ENCODE peak calls at places on chromosomes 2 and 18, in nine cellular contexts. Y is psoas muscle, N is WERI-Rb-1, M is MCF 10A, O is cardiac muscle cell, T is right atrium auricular region, P is choroid plexus epithelial cell, R is dorsolateral prefrontal cortex, C is neural crest cell. X is an unnamed sample.

GRCh38 chr18:75170022-75170789 is 38.7 kb downstream of the PTGR3 start:
- DNase-seq in Y (no peak), N (no peak), M (no peak), O (no peak), T (peak), P (no peak), R (no peak), C (no peak), X (no peak)

GRCh38 chr18:35121038-35121437 is 79.8 kb downstream of the MAPRE2 start:
- DNase-seq in Y (no peak), N (no peak), M (no peak), O (no peak), T (no peak), P (no peak), R (no peak), C (no peak), X (no peak)

GRCh38 chr18:48833701-48834394 is 116.9 kb downstream of the SMAD7 start:
- DNase-seq in Y (no peak), N (peak), M (peak), O (peak), T (peak), P (no peak), R (no peak), C (no peak), X (peak)

GRCh38 chr18:58792086-58792485 is 72.6 kb upstream of the ZNF532 start:
- DNase-seq in Y (no peak), N (no peak), M (no peak), O (no peak), T (no peak), P (no peak), R (no peak), C (no peak), X (no peak)

GRCh38 chr2:239186958-239187357 is 213.9 kb downstream of the HDAC4 start:
- DNase-seq in Y (no peak), N (no peak), M (no peak), O (no peak), T (no peak), P (no peak), R (peak), C (no peak), X (no peak)

GRCh38 chr2:127805491-127805890 is 5.5 kb downstream of the WDR33 start:
- DNase-seq in Y (no peak), N (no peak), M (no peak), O (no peak), T (no peak), P (no peak), R (no peak), C (no peak), X (no peak)

GRCh38 chr2:202790676-202791075 is 80.9 kb downstream of the ICA1L start:
- DNase-seq in Y (no peak), N (no peak), M (no peak), O (no peak), T (no peak), P (no peak), R (no peak), C (no peak), X (peak)

GRCh38 chr2:209773377-209773776 is 1.7 kb downstream of the UNC80 start:
- DNase-seq in Y (no peak), N (no peak), M (no peak), O (no peak), T (no peak), P (no peak), R (no peak), C (no peak), X (no peak)

GRCh38 chr18:24934231-24934932 is 417.6 kb downstream of the ZNF521 start:
- DNase-seq in Y (no peak), N (no peak), M (no peak), O (no peak), T (no peak), P (no peak), R (no peak), C (no peak), X (no peak)

GRCh38 chr2:189163889-189164288 is 15.7 kb downstream of the COL5A2 start:
- DNase-seq in Y (no peak), N (no peak), M (no peak), O (peak), T (no peak), P (peak), R (no peak), C (no peak), X (no peak)

GRCh38 chr2:71950256-71951066 is 197.2 kb downstream of the CYP26B1 start:
- DNase-seq in Y (peak), N (no peak), M (peak), O (peak), T (peak), P (no peak), R (no peak), C (no peak), X (no peak)

GRCh38 chr2:121284424-121285076 is 452 bp downstream of the TFCP2L1 start:
- DNase-seq in Y (no peak), N (peak), M (peak), O (no peak), T (no peak), P (no peak), R (no peak), C (no peak), X (peak)

GRCh38 chr2:74206180-74206688 is 7.8 kb downstream of the MTHFD2 start:
- DNase-seq in Y (no peak), N (peak), M (peak), O (peak), T (no peak), P (peak), R (no peak), C (no peak), X (peak)

GRCh38 chr2:172038121-172038520 is 38.4 kb downstream of the METAP1D start:
- DNase-seq in Y (no peak), N (no peak), M (no peak), O (no peak), T (no peak), P (no peak), R (no peak), C (no peak), X (no peak)

GRCh38 chr2:177622516-177622915 is 229.9 kb downstream of the AGPS start:
- DNase-seq in Y (no peak), N (peak), M (no peak), O (peak), T (no peak), P (peak), R (no peak), C (peak), X (no peak)

GRCh38 chr2:239339726-239340654 is 60.8 kb downstream of the HDAC4 start:
- DNase-seq in Y (no peak), N (no peak), M (no peak), O (no peak), T (no peak), P (no peak), R (no peak), C (no peak), X (no peak)

GRCh38 chr2:31140151-31140550 is 1.9 kb upstream of the GALNT14 start:
- DNase-seq in Y (no peak), N (peak), M (no peak), O (no peak), T (peak), P (no peak), R (peak), C (no peak), X (no peak)

GRCh38 chr2:133591164-133591563 is 22.9 kb upstream of the NCKAP5 start:
- DNase-seq in Y (peak), N (no peak), M (no peak), O (peak), T (no peak), P (peak), R (peak), C (no peak), X (no peak)

GRCh38 chr18:54532962-54533361 is 58.1 kb upstream of the DYNAP start:
- DNase-seq in Y (no peak), N (no peak), M (no peak), O (no peak), T (no peak), P (no peak), R (no peak), C (no peak), X (no peak)

GRCh38 chr2:176490061-176490861 is 221.0 kb downstream of the MTX2 start:
- DNase-seq in Y (peak), N (no peak), M (no peak), O (peak), T (no peak), P (peak), R (peak), C (peak), X (peak)

GRCh38 chr2:94923196-94923595 is 52.0 kb downstream of the TEKT4 start:
- DNase-seq in Y (no peak), N (no peak), M (peak), O (no peak), T (no peak), P (no peak), R (no peak), C (no peak), X (no peak)

GRCh38 chr2:60821587-60822302 is 59.6 kb upstream of the REL start:
- DNase-seq in Y (no peak), N (no peak), M (no peak), O (no peak), T (no peak), P (no peak), R (no peak), C (no peak), X (no peak)

GRCh38 chr2:38155-38554 is 8.2 kb downstream of the FAM110C start:
- DNase-seq in Y (no peak), N (no peak), M (peak), O (no peak), T (no peak), P (no peak), R (no peak), C (no peak), X (peak)

GRCh38 chr2:195779491-195779890 is 122.5 kb downstream of the SLC39A10 start:
- DNase-seq in Y (no peak), N (no peak), M (no peak), O (peak), T (no peak), P (no peak), R (no peak), C (no peak), X (peak)

GRCh38 chr2:191152841-191153240 is 2.0 kb upstream of the STAT4 start:
- DNase-seq in Y (no peak), N (no peak), M (no peak), O (peak), T (no peak), P (peak), R (no peak), C (no peak), X (peak)

GRCh38 chr2:181675241-181675640 is 5.1 kb downstream of the NEUROD1 start:
- DNase-seq in Y (no peak), N (peak), M (no peak), O (no peak), T (no peak), P (no peak), R (no peak), C (no peak), X (no peak)

GRCh38 chr2:239296020-239296932 is 104.5 kb downstream of the HDAC4 start:
- DNase-seq in Y (no peak), N (no peak), M (no peak), O (no peak), T (no peak), P (no peak), R (peak), C (no peak), X (no peak)

GRCh38 chr2:23668756-23669304 is 258.1 kb downstream of the ATAD2B start:
- DNase-seq in Y (no peak), N (no peak), M (no peak), O (no peak), T (no peak), P (peak), R (no peak), C (no peak), X (no peak)

GRCh38 chr18:21865043-21865442 is 124.5 kb downstream of the MIB1 start:
- DNase-seq in Y (no peak), N (no peak), M (no peak), O (no peak), T (no peak), P (no peak), R (no peak), C (no peak), X (no peak)

GRCh38 chr2:150076281-150076680 is 411.2 kb downstream of the RND3 start:
- DNase-seq in Y (no peak), N (no peak), M (no peak), O (peak), T (no peak), P (peak), R (no peak), C (no peak), X (peak)

GRCh38 chr2:209772316-209772715 is 684 bp downstream of the UNC80 start:
- DNase-seq in Y (no peak), N (peak), M (no peak), O (no peak), T (no peak), P (no peak), R (peak), C (no peak), X (no peak)

GRCh38 chr18:39764848-39765247 is 2190.2 kb upstream of the PIK3C3 start:
- DNase-seq in Y (no peak), N (no peak), M (no peak), O (no peak), T (no peak), P (no peak), R (no peak), C (no peak), X (no peak)

GRCh38 chr2:44964704-44965343 is 23.3 kb downstream of the SIX3 start:
- DNase-seq in Y (no peak), N (peak), M (no peak), O (no peak), T (no peak), P (no peak), R (no peak), C (no peak), X (no peak)

GRCh38 chr2:177782613-177783012 is 290.0 kb downstream of the PDE11A start:
- DNase-seq in Y (no peak), N (no peak), M (no peak), O (no peak), T (no peak), P (no peak), R (no peak), C (no peak), X (no peak)

GRCh38 chr2:55875434-55876135 is 48.0 kb downstream of the EFEMP1 start:
- DNase-seq in Y (no peak), N (no peak), M (no peak), O (peak), T (no peak), P (peak), R (no peak), C (no peak), X (no peak)

GRCh38 chr2:120132190-120132589 is 91.0 kb downstream of the TMEM185B start:
- DNase-seq in Y (no peak), N (no peak), M (no peak), O (peak), T (no peak), P (peak), R (no peak), C (no peak), X (no peak)

GRCh38 chr2:153163055-153163454 is 315.5 kb downstream of the RPRM start:
- DNase-seq in Y (no peak), N (peak), M (peak), O (no peak), T (no peak), P (peak), R (no peak), C (peak), X (peak)

GRCh38 chr2:20617081-20617575 is 33.8 kb downstream of the HS1BP3 start:
- DNase-seq in Y (peak), N (peak), M (peak), O (peak), T (peak), P (peak), R (no peak), C (no peak), X (no peak)

GRCh38 chr18:51405683-51406477 is 208.4 kb upstream of the MEX3C start:
- DNase-seq in Y (no peak), N (no peak), M (no peak), O (no peak), T (no peak), P (no peak), R (no peak), C (no peak), X (no peak)

GRCh38 chr2:12317853-12318426 is 398.8 kb upstream of the TRIB2 start:
- DNase-seq in Y (no peak), N (no peak), M (peak), O (peak), T (no peak), P (peak), R (no peak), C (no peak), X (peak)

GRCh38 chr2:12321886-12322285 is 394.9 kb upstream of the TRIB2 start:
- DNase-seq in Y (no peak), N (no peak), M (no peak), O (peak), T (no peak), P (no peak), R (no peak), C (no peak), X (no peak)

GRCh38 chr2:12320027-12320734 is 396.6 kb upstream of the TRIB2 start:
- DNase-seq in Y (no peak), N (no peak), M (no peak), O (no peak), T (no peak), P (peak), R (no peak), C (no peak), X (no peak)

GRCh38 chr2:12318427-12319057 is 398.2 kb upstream of the TRIB2 start:
- DNase-seq in Y (no peak), N (no peak), M (peak), O (no peak), T (no peak), P (peak), R (no peak), C (no peak), X (peak)

DNA sequence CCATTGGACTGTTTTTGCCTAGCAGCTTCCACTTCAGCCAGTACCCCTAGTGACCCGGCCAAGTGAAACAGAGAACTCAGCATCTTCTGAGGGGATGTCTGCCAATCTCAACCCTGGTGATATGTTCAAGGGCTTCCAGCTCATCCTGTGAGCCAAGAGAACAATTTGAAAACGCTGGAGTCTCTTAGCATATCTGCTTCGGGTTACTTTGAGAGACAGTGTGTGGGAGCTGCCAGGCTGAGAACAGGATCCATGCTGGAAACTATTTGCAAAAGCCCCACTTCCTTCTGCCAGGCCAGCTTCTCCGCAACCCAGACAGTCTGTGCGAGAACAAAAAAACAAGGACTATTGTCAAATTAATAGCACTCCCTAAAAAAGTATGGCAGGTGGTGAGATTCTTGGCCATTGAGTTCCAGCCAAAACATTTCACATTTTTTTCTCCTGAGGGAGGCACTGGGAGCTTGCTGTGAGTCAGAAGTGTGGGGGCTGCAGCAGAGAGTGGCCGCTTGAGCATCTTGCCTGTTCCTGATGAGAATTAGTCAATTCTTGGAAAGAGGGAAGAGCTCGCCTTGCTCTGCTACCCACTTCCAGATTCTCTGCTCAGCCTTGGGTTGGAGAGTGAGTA is 395.6 kb upstream of the TRIB2 start:
- DNase-seq in Y (peak), N (no peak), M (peak), O (peak), T (peak), P (peak), R (peak), C (no peak), X (peak)
- TF ChIP-seq CTCF in Y (no peak), N (no peak), M (no peak), O (no peak), T (no peak), P (peak), R (no peak), C (no peak), X (no peak)

GRCh38 chr2:27735263-27735904 is 36.1 kb upstream of the MRPL33 start:
- DNase-seq in Y (peak), N (peak), M (peak), O (peak), T (peak), P (peak), R (peak), C (peak), X (peak)
- TF ChIP-seq CTCF in Y (no peak), N (no peak), M (no peak), O (no peak), T (no peak), P (no peak), R (no peak), C (no peak), X (no peak)

DNA sequence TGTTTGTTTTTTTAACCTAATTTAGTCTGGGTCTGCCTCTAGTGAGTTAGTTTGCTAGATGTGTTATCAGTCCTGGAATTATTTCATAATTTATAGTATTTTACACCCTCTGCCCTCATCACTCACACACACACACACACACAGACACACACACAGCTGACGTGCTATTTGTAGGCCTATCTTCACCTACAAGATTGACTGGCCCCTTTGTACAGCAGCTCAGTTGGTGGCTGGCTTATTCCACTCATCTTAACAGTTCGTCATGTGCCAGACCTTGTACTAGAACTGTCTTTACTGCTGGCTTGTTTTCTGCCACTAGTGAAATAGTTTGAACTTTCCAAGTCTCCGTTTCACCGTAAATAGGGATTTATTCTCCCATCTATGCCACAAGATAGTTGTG is 21.3 kb downstream of the CENPO start:
- DNase-seq in Y (no peak), N (no peak), M (no peak), O (no peak), T (no peak), P (no peak), R (no peak), C (no peak), X (no peak)
- TF ChIP-seq CTCF in Y (no peak), N (no peak), M (no peak), O (no peak), T (no peak), P (no peak), R (no peak), C (no peak), X (no peak)

GRCh38 chr18:11567391-11567790 is 42.0 kb upstream of the SLC35G4 start:
- DNase-seq in Y (no peak), N (no peak), M (no peak), O (no peak), T (no peak), P (no peak), R (no peak), C (no peak), X (no peak)

GRCh38 chr18:11574545-11574944 is 34.9 kb upstream of the SLC35G4 start:
- DNase-seq in Y (no peak), N (no peak), M (no peak), O (no peak), T (no peak), P (no peak), R (no peak), C (no peak), X (no peak)

GRCh38 chr18:11570073-11570588 is 39.3 kb upstream of the SLC35G4 start:
- DNase-seq in Y (no peak), N (no peak), M (no peak), O (no peak), T (no peak), P (no peak), R (no peak), C (no peak), X (no peak)

GRCh38 chr18:11572201-11572600 is 37.2 kb upstream of the SLC35G4 start:
- DNase-seq in Y (no peak), N (no peak), M (no peak), O (no peak), T (no peak), P (no peak), R (no peak), C (no peak), X (no peak)

GRCh38 chr18:11570770-11571169 is 38.6 kb upstream of the SLC35G4 start:
- DNase-seq in Y (no peak), N (no peak), M (peak), O (peak), T (no peak), P (peak), R (no peak), C (no peak), X (no peak)
- TF ChIP-seq CTCF in Y (no peak), N (peak), M (peak), O (peak), T (no peak), P (peak), R (no peak), C (peak), X (no peak)

GRCh38 chr2:46960618-46961017 is 45.0 kb upstream of the MCFD2 start:
- DNase-seq in Y (no peak), N (no peak), M (no peak), O (no peak), T (no peak), P (no peak), R (no peak), C (no peak), X (no peak)
- TF ChIP-seq CTCF in Y (no peak), N (peak), M (no peak), O (no peak), T (no peak), P (peak), R (no peak), C (no peak), X (no peak)

GRCh38 chr2:157782057-157782845 is 93.9 kb downstream of the ACVR1 start:
- DNase-seq in Y (no peak), N (no peak), M (no peak), O (peak), T (no peak), P (peak), R (no peak), C (no peak), X (peak)
- TF ChIP-seq CTCF in Y (peak), N (peak), M (no peak), O (peak), T (peak), P (peak), R (no peak), C (peak), X (peak)

GRCh38 chr2:237310515-237311114 is 103.3 kb downstream of the COL6A3 start:
- DNase-seq in Y (no peak), N (no peak), M (peak), O (no peak), T (no peak), P (peak), R (no peak), C (no peak), X (peak)
- TF ChIP-seq CTCF in Y (no peak), N (no peak), M (no peak), O (no peak), T (no peak), P (no peak), R (no peak), C (no peak), X (no peak)